ENCODE peak calls at places on chromosomes 12 and 14, in six cellular contexts. One of them, this sample, is unnamed.
A peak's percentile ranks its signal among the peaks of the same experiment; 100 is the strongest.

GRCh38 chr12:40647651-40648050 is 44.6 kb upstream of the CNTN1 start:
- DNase-seq in mammary epithelial cell: peak; percentile 32
- DNase-seq in A549: peak; percentile 62
- DNase-seq in neuronal stem cell: no peak
- DNase-seq in H9: no peak
- DNase-seq in fibroblast of lung: peak; percentile 11
- DNase-seq in this sample: no peak

GRCh38 chr12:127381043-127381668 is 885.8 kb upstream of the TMEM132C start:
- DNase-seq in mammary epithelial cell: peak; percentile 21
- DNase-seq in A549: peak; percentile 32
- DNase-seq in neuronal stem cell: peak; percentile 63
- DNase-seq in H9: peak; percentile 89
- DNase-seq in fibroblast of lung: peak; percentile 34
- DNase-seq in this sample: no peak

GRCh38 chr12:20549115-20549719 is 145.9 kb upstream of the SLCO1C1 start:
- DNase-seq in mammary epithelial cell: no peak
- DNase-seq in A549: peak; percentile 73
- DNase-seq in neuronal stem cell: peak; percentile 4
- DNase-seq in H9: no peak
- DNase-seq in fibroblast of lung: peak; percentile 21
- DNase-seq in this sample: peak; percentile 45

GRCh38 chr14:49770212-49770817 is 2.4 kb downstream of the KLHDC2 start:
- DNase-seq in mammary epithelial cell: no peak
- DNase-seq in A549: peak; percentile 70
- DNase-seq in neuronal stem cell: no peak
- DNase-seq in H9: no peak
- DNase-seq in fibroblast of lung: peak; percentile 55
- DNase-seq in this sample: no peak

GRCh38 chr14:31142455-31143087 is 65.0 kb downstream of the HECTD1 start:
- DNase-seq in mammary epithelial cell: no peak
- DNase-seq in A549: no peak
- DNase-seq in neuronal stem cell: no peak
- DNase-seq in H9: no peak
- DNase-seq in fibroblast of lung: no peak
- DNase-seq in this sample: no peak

GRCh38 chr12:28050606-28051005 is 78.1 kb upstream of the PTHLH start:
- DNase-seq in mammary epithelial cell: peak; percentile 73
- DNase-seq in A549: no peak
- DNase-seq in neuronal stem cell: no peak
- DNase-seq in H9: no peak
- DNase-seq in fibroblast of lung: peak; percentile 33
- DNase-seq in this sample: no peak

GRCh38 chr12:57416039-57416996 is 14.5 kb downstream of the R3HDM2 start:
- DNase-seq in mammary epithelial cell: peak; percentile 17
- DNase-seq in A549: peak; percentile 30
- DNase-seq in neuronal stem cell: no peak
- DNase-seq in H9: no peak
- DNase-seq in fibroblast of lung: peak; percentile 36
- DNase-seq in this sample: no peak

GRCh38 chr14:38536376-38537038 is 280.6 kb upstream of the CLEC14A start:
- DNase-seq in mammary epithelial cell: no peak
- DNase-seq in A549: no peak
- DNase-seq in neuronal stem cell: no peak
- DNase-seq in H9: no peak
- DNase-seq in fibroblast of lung: peak; percentile 8
- DNase-seq in this sample: no peak

GRCh38 chr14:58912799-58913432 is 275.2 kb downstream of the DACT1 start:
- DNase-seq in mammary epithelial cell: no peak
- DNase-seq in A549: peak; percentile 10
- DNase-seq in neuronal stem cell: no peak
- DNase-seq in H9: no peak
- DNase-seq in fibroblast of lung: no peak
- DNase-seq in this sample: no peak

GRCh38 chr12:13178568-13179158 is 17.9 kb upstream of the EMP1 start:
- DNase-seq in mammary epithelial cell: no peak
- DNase-seq in A549: no peak
- DNase-seq in neuronal stem cell: no peak
- DNase-seq in H9: no peak
- DNase-seq in fibroblast of lung: no peak
- DNase-seq in this sample: no peak

DNA sequence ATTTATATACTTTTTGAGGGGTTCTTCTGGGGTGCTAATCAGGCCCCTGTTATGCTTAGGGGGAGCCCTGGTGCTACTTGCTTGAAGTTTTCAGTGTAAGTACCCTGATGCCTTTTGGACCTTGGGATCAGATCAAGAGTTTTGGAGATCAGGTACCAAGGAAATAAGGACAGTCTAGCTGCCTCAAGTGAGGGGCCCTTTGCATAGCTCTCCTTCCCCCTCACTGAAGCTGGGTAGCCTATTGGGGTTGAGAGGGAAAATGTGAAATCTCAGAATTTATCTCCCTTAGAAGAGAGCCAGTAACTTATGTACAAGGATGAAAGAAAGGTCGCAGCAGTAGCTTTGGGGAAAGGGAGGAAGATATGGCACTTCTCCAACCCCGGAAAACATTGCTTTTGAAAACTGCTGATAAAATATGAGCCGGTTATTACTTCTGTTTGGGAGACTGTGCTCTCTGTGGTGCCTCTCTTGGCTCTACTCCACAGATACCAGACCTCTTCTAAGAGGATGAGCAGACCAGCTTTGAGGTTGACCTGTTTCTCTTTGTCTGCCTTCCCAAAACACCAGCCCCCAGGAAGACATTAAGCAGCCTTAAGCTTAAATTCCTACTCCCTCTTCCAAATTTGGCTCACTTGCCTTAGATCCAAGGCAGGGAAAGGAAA is 8.8 kb upstream of the AMHR2 start:
- DNase-seq in mammary epithelial cell: no peak
- DNase-seq in A549: no peak
- DNase-seq in neuronal stem cell: no peak
- DNase-seq in H9: no peak
- DNase-seq in fibroblast of lung: no peak
- DNase-seq in this sample: no peak
- H3K4me2 ChIP-seq in mammary epithelial cell: no peak overlapping the region
- H3K4me2 ChIP-seq in A549: no peak overlapping the region
- H3K4me2 ChIP-seq in neuronal stem cell: no peak overlapping the region
- H3K4me2 ChIP-seq in H9: no peak overlapping the region
- H3K4me2 ChIP-seq in fibroblast of lung: no peak overlapping the region
- H3K4me2 ChIP-seq in this sample: no peak overlapping the region

GRCh38 chr14:73740921-73741326 is 26.7 kb upstream of the PNMA1 start:
- DNase-seq in mammary epithelial cell: peak; percentile 81
- DNase-seq in A549: peak; percentile 38
- DNase-seq in neuronal stem cell: no peak
- DNase-seq in H9: peak; percentile 86
- DNase-seq in fibroblast of lung: no peak
- DNase-seq in this sample: no peak
- H3K4me2 ChIP-seq in mammary epithelial cell: peak overlapping the region; percentile 77
- H3K4me2 ChIP-seq in A549: peak overlapping the region; percentile 94
- H3K4me2 ChIP-seq in neuronal stem cell: no peak overlapping the region
- H3K4me2 ChIP-seq in H9: peak overlapping the region; percentile 41
- H3K4me2 ChIP-seq in fibroblast of lung: peak overlapping the region; percentile 92
- H3K4me2 ChIP-seq in this sample: no peak overlapping the region

GRCh38 chr12:104790296-104791125 is 167.6 kb downstream of the SLC41A2 start:
- DNase-seq in mammary epithelial cell: no peak
- DNase-seq in A549: peak; percentile 45
- DNase-seq in neuronal stem cell: peak; percentile 21
- DNase-seq in H9: peak; percentile 79
- DNase-seq in fibroblast of lung: no peak
- DNase-seq in this sample: peak; percentile 59

GRCh38 chr12:104784592-104784991 is 173.5 kb downstream of the SLC41A2 start:
- DNase-seq in mammary epithelial cell: no peak
- DNase-seq in A549: no peak
- DNase-seq in neuronal stem cell: no peak
- DNase-seq in H9: no peak
- DNase-seq in fibroblast of lung: peak; percentile 16
- DNase-seq in this sample: no peak

GRCh38 chr12:104785886-104786285 is 172.2 kb downstream of the SLC41A2 start:
- DNase-seq in mammary epithelial cell: no peak
- DNase-seq in A549: no peak
- DNase-seq in neuronal stem cell: no peak
- DNase-seq in H9: no peak
- DNase-seq in fibroblast of lung: no peak
- DNase-seq in this sample: no peak

GRCh38 chr12:104792570-104792969 is 165.5 kb downstream of the SLC41A2 start:
- DNase-seq in mammary epithelial cell: peak; percentile 81
- DNase-seq in A549: peak; percentile 59
- DNase-seq in neuronal stem cell: no peak
- DNase-seq in H9: no peak
- DNase-seq in fibroblast of lung: peak; percentile 95
- DNase-seq in this sample: no peak

DNA sequence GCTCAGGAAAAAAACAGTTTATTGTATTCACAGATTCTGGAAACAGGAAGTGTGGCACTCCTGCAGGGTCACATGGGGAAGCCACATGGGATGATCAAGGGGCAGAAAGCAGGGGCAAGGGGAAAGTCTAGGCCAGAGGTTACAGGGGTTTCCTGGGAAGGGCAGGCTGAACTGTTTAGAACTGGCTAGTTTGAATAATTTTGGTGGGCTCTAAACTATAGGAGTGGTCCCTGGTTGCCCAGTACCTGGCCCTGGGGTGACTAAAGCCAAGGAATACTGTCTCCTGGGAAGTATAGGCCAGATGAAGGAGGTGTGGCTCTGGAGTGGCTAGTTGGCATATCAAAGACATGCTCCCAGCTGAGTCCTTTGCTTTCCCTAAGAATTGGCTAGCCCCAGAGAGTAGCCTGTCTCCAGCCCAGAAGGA is 169.2 kb downstream of the SLC41A2 start:
- DNase-seq in mammary epithelial cell: no peak
- DNase-seq in A549: no peak
- DNase-seq in neuronal stem cell: peak; percentile 23
- DNase-seq in H9: peak; percentile 88
- DNase-seq in fibroblast of lung: no peak
- DNase-seq in this sample: no peak
- H3K4me2 ChIP-seq in mammary epithelial cell: no peak overlapping the region
- H3K4me2 ChIP-seq in A549: no peak overlapping the region
- H3K4me2 ChIP-seq in neuronal stem cell: no peak overlapping the region
- H3K4me2 ChIP-seq in H9: peak overlapping the region; percentile 19
- H3K4me2 ChIP-seq in fibroblast of lung: no peak overlapping the region
- H3K4me2 ChIP-seq in this sample: no peak overlapping the region

GRCh38 chr12:52245259-52245961 is 12.4 kb downstream of the KRT7 start:
- DNase-seq in mammary epithelial cell: no peak
- DNase-seq in A549: peak; percentile 77
- DNase-seq in neuronal stem cell: no peak
- DNase-seq in H9: peak; percentile 46
- DNase-seq in fibroblast of lung: no peak
- DNase-seq in this sample: no peak
- H3K4me2 ChIP-seq in mammary epithelial cell: no peak overlapping the region
- H3K4me2 ChIP-seq in A549: peak overlapping the region; percentile 99
- H3K4me2 ChIP-seq in neuronal stem cell: no peak overlapping the region
- H3K4me2 ChIP-seq in H9: no peak overlapping the region
- H3K4me2 ChIP-seq in fibroblast of lung: no peak overlapping the region
- H3K4me2 ChIP-seq in this sample: no peak overlapping the region

GRCh38 chr12:89895591-89895990 is 187.0 kb upstream of the ATP2B1 start:
- DNase-seq in mammary epithelial cell: no peak
- DNase-seq in A549: no peak
- DNase-seq in neuronal stem cell: no peak
- DNase-seq in H9: no peak
- DNase-seq in fibroblast of lung: no peak
- DNase-seq in this sample: no peak

GRCh38 chr12:89891933-89892332 is 183.3 kb upstream of the ATP2B1 start:
- DNase-seq in mammary epithelial cell: no peak
- DNase-seq in A549: no peak
- DNase-seq in neuronal stem cell: no peak
- DNase-seq in H9: no peak
- DNase-seq in fibroblast of lung: no peak
- DNase-seq in this sample: no peak

GRCh38 chr12:89895101-89895500 is 186.5 kb upstream of the ATP2B1 start:
- DNase-seq in mammary epithelial cell: no peak
- DNase-seq in A549: no peak
- DNase-seq in neuronal stem cell: no peak
- DNase-seq in H9: no peak
- DNase-seq in fibroblast of lung: no peak
- DNase-seq in this sample: no peak

GRCh38 chr12:89892426-89892825 is 183.8 kb upstream of the ATP2B1 start:
- DNase-seq in mammary epithelial cell: no peak
- DNase-seq in A549: no peak
- DNase-seq in neuronal stem cell: no peak
- DNase-seq in H9: no peak
- DNase-seq in fibroblast of lung: no peak
- DNase-seq in this sample: no peak

DNA sequence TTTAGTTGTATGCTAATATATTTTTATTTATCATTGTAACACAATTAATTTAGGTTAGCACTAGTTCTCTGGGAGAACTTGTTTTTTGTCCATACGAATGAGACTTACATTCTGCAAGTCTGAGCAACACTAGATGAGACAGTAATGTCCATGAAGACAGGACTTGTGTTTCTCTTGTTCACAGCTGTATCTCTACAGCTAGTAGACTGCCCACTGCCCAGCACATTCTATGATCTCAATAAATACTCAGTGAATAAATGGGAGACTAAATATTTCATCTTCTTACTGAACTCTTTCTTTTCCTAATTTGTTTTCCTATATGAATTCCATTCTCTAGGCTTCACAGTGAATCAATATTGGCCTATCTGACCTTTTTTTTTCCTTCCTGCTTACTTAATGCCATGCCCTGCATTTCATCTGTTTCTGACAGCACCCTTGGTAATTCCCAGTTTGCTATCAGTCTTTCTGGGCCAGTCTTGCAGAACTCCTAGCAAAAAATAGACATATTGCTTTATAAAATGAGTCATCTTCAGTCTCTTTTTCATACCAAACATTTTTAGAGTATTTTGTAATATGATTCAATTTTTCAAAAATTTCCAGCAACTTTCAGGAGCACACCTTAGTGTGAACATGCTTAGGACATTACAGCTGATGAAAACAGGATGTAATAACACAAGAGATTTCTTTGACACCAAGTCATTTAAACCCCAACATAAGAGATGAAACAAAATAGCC is 185.5 kb upstream of the ATP2B1 start:
- DNase-seq in mammary epithelial cell: peak; percentile 48
- DNase-seq in A549: peak; percentile 46
- DNase-seq in neuronal stem cell: no peak
- DNase-seq in H9: no peak
- DNase-seq in fibroblast of lung: peak; percentile 48
- DNase-seq in this sample: no peak
- H3K4me2 ChIP-seq in mammary epithelial cell: no peak overlapping the region
- H3K4me2 ChIP-seq in A549: peak overlapping the region; percentile 49
- H3K4me2 ChIP-seq in neuronal stem cell: no peak overlapping the region
- H3K4me2 ChIP-seq in H9: no peak overlapping the region
- H3K4me2 ChIP-seq in fibroblast of lung: no peak overlapping the region
- H3K4me2 ChIP-seq in this sample: no peak overlapping the region

GRCh38 chr12:55019784-55020183 is at the start of gene NEUROD4:
- DNase-seq in mammary epithelial cell: peak; percentile 68
- DNase-seq in A549: peak; percentile 58
- DNase-seq in neuronal stem cell: peak; percentile 91
- DNase-seq in H9: peak; percentile 98
- DNase-seq in fibroblast of lung: peak; percentile 70
- DNase-seq in this sample: no peak

GRCh38 chr12:55017421-55017820 is 2.4 kb upstream of the NEUROD4 start:
- DNase-seq in mammary epithelial cell: no peak
- DNase-seq in A549: no peak
- DNase-seq in neuronal stem cell: no peak
- DNase-seq in H9: peak; percentile 50
- DNase-seq in fibroblast of lung: no peak
- DNase-seq in this sample: no peak
- H3K4me2 ChIP-seq in mammary epithelial cell: no peak overlapping the region
- H3K4me2 ChIP-seq in A549: no peak overlapping the region
- H3K4me2 ChIP-seq in neuronal stem cell: no peak overlapping the region
- H3K4me2 ChIP-seq in H9: no peak overlapping the region
- H3K4me2 ChIP-seq in fibroblast of lung: no peak overlapping the region
- H3K4me2 ChIP-seq in this sample: no peak overlapping the region

GRCh38 chr12:79874665-79875064 is 60.2 kb downstream of the PPP1R12A start:
- DNase-seq in mammary epithelial cell: no peak
- DNase-seq in A549: no peak
- DNase-seq in neuronal stem cell: peak; percentile 6
- DNase-seq in H9: peak; percentile 43
- DNase-seq in fibroblast of lung: no peak
- DNase-seq in this sample: no peak
- H3K4me2 ChIP-seq in mammary epithelial cell: no peak overlapping the region
- H3K4me2 ChIP-seq in A549: no peak overlapping the region
- H3K4me2 ChIP-seq in neuronal stem cell: no peak overlapping the region
- H3K4me2 ChIP-seq in H9: no peak overlapping the region
- H3K4me2 ChIP-seq in fibroblast of lung: no peak overlapping the region
- H3K4me2 ChIP-seq in this sample: no peak overlapping the region

This sample was measured in Karpas-422.